ENCODE peak calls at places on chromosomes 2 and 18, in five cellular contexts. One of them, this sample, is unnamed.
A peak's percentile ranks its signal among the peaks of the same experiment; 100 is the strongest.

GRCh38 chr18:80233899-80234298 is 13.4 kb downstream of the PARD6G start:
- DNase-seq in astrocyte of the spinal cord: no peak
- DNase-seq in ovary: no peak
- DNase-seq in fibroblast of lung: no peak
- DNase-seq in cardiac muscle cell: no peak
- DNase-seq in this sample: no peak

GRCh38 chr18:58076052-58076451 is 32.0 kb downstream of the NEDD4L start:
- DNase-seq in astrocyte of the spinal cord: no peak
- DNase-seq in ovary: no peak
- DNase-seq in fibroblast of lung: peak; percentile 57
- DNase-seq in cardiac muscle cell: peak; percentile 6
- DNase-seq in this sample: no peak

GRCh38 chr2:215218587-215219577 is 80.5 kb upstream of the ABCA12 start:
- DNase-seq in astrocyte of the spinal cord: no peak
- DNase-seq in ovary: no peak
- DNase-seq in fibroblast of lung: no peak
- DNase-seq in cardiac muscle cell: peak; percentile 71
- DNase-seq in this sample: no peak

GRCh38 chr2:15169326-15170038 is 391.7 kb downstream of the NBAS start:
- DNase-seq in astrocyte of the spinal cord: peak; percentile 91
- DNase-seq in ovary: no peak
- DNase-seq in fibroblast of lung: peak; percentile 98
- DNase-seq in cardiac muscle cell: peak; percentile 94
- DNase-seq in this sample: peak; percentile 80

GRCh38 chr2:16537347-16537746 is 128.3 kb downstream of the CYRIA start:
- DNase-seq in astrocyte of the spinal cord: peak; percentile 14
- DNase-seq in ovary: no peak
- DNase-seq in fibroblast of lung: peak; percentile 15
- DNase-seq in cardiac muscle cell: no peak
- DNase-seq in this sample: no peak

GRCh38 chr2:206962966-206963365 is 23.6 kb downstream of the CPO start:
- DNase-seq in astrocyte of the spinal cord: no peak
- DNase-seq in ovary: no peak
- DNase-seq in fibroblast of lung: no peak
- DNase-seq in cardiac muscle cell: no peak
- DNase-seq in this sample: no peak

GRCh38 chr2:27212626-27213471 is 781 bp upstream of the SLC5A6 start:
- DNase-seq in astrocyte of the spinal cord: peak; percentile 68
- DNase-seq in ovary: no peak
- DNase-seq in fibroblast of lung: peak; percentile 76
- DNase-seq in cardiac muscle cell: peak; percentile 72
- DNase-seq in this sample: peak; percentile 39

GRCh38 chr2:202808754-202809153 is 62.8 kb downstream of the ICA1L start:
- DNase-seq in astrocyte of the spinal cord: no peak
- DNase-seq in ovary: no peak
- DNase-seq in fibroblast of lung: no peak
- DNase-seq in cardiac muscle cell: no peak
- DNase-seq in this sample: no peak

GRCh38 chr2:44774826-44775492 is 166.5 kb upstream of the SIX3 start:
- DNase-seq in astrocyte of the spinal cord: no peak
- DNase-seq in ovary: no peak
- DNase-seq in fibroblast of lung: no peak
- DNase-seq in cardiac muscle cell: no peak
- DNase-seq in this sample: no peak

GRCh38 chr2:68225119-68225632 is 27.2 kb downstream of the PPP3R1 start:
- DNase-seq in astrocyte of the spinal cord: no peak
- DNase-seq in ovary: no peak
- DNase-seq in fibroblast of lung: no peak
- DNase-seq in cardiac muscle cell: peak; percentile 53
- DNase-seq in this sample: no peak

GRCh38 chr2:152743004-152743403 is 24.6 kb downstream of the ARL6IP6 start:
- DNase-seq in astrocyte of the spinal cord: no peak
- DNase-seq in ovary: no peak
- DNase-seq in fibroblast of lung: no peak
- DNase-seq in cardiac muscle cell: peak; percentile 16
- DNase-seq in this sample: no peak

GRCh38 chr2:176534798-176535479 is 265.7 kb downstream of the MTX2 start:
- DNase-seq in astrocyte of the spinal cord: peak; percentile 61
- DNase-seq in ovary: no peak
- DNase-seq in fibroblast of lung: peak; percentile 82
- DNase-seq in cardiac muscle cell: peak; percentile 33
- DNase-seq in this sample: no peak

GRCh38 chr2:144524190-144524957 is 4.5 kb upstream of the ZEB2 start:
- DNase-seq in astrocyte of the spinal cord: peak; percentile 32
- DNase-seq in ovary: peak; percentile 80
- DNase-seq in fibroblast of lung: peak; percentile 20
- DNase-seq in cardiac muscle cell: peak; percentile 77
- DNase-seq in this sample: no peak

GRCh38 chr2:11498543-11499034 is 32.6 kb upstream of the E2F6 start:
- DNase-seq in astrocyte of the spinal cord: no peak
- DNase-seq in ovary: peak; percentile 77
- DNase-seq in fibroblast of lung: no peak
- DNase-seq in cardiac muscle cell: no peak
- DNase-seq in this sample: no peak

GRCh38 chr2:238168196-238168815 is 9.5 kb downstream of the ERFE start:
- DNase-seq in astrocyte of the spinal cord: no peak
- DNase-seq in ovary: no peak
- DNase-seq in fibroblast of lung: no peak
- DNase-seq in cardiac muscle cell: no peak
- DNase-seq in this sample: no peak

GRCh38 chr2:238171575-238172187 is 12.9 kb downstream of the ERFE start:
- DNase-seq in astrocyte of the spinal cord: no peak
- DNase-seq in ovary: no peak
- DNase-seq in fibroblast of lung: no peak
- DNase-seq in cardiac muscle cell: no peak
- DNase-seq in this sample: no peak

GRCh38 chr2:238170386-238171071 is 11.8 kb downstream of the ERFE start:
- DNase-seq in astrocyte of the spinal cord: no peak
- DNase-seq in ovary: no peak
- DNase-seq in fibroblast of lung: peak; percentile 11
- DNase-seq in cardiac muscle cell: no peak
- DNase-seq in this sample: no peak

GRCh38 chr2:238169021-238169707 is 10.4 kb downstream of the ERFE start:
- DNase-seq in astrocyte of the spinal cord: peak; percentile 96
- DNase-seq in ovary: no peak
- DNase-seq in fibroblast of lung: peak; percentile 93
- DNase-seq in cardiac muscle cell: peak; percentile 95
- DNase-seq in this sample: peak; percentile 92

DNA sequence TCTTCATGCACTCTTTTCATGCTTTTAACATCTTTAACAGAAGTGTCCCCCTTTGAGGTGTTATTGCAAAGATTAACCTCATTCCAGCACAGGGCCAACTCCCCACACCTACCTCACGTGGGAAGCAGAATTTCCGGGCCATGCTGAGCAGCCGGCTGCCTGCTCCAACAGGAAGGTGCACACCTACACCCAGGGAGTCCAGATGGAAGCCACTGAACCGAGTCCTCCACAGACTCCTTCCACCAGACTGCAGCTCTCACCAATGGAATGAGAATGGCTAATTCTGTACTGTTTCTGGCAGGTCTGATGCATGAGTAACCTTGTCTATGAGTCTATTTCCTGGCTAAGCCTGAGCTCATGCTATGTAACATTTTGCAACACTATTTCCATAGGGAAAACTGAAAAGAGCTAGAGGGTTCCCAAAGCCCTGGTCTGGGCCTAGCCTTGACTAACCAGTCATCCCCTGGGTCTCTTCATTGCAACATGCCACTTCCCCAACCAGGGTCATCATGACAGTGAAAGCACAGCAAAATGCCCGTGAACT is 11.0 kb downstream of the ERFE start:
- DNase-seq in astrocyte of the spinal cord: peak; percentile 94
- DNase-seq in ovary: no peak
- DNase-seq in fibroblast of lung: peak; percentile 97
- DNase-seq in cardiac muscle cell: peak; percentile 97
- DNase-seq in this sample: peak; percentile 80
- H3K4me3 ChIP-seq in astrocyte of the spinal cord: no peak overlapping the region
- H3K4me3 ChIP-seq in ovary: no peak overlapping the region
- H3K4me3 ChIP-seq in fibroblast of lung: no peak overlapping the region
- H3K4me3 ChIP-seq in cardiac muscle cell: no peak overlapping the region
- H3K4me3 ChIP-seq in this sample: no peak overlapping the region

GRCh38 chr2:42448163-42448562 is 45.6 kb downstream of the KCNG3 start:
- DNase-seq in astrocyte of the spinal cord: no peak
- DNase-seq in ovary: no peak
- DNase-seq in fibroblast of lung: no peak
- DNase-seq in cardiac muscle cell: no peak
- DNase-seq in this sample: no peak

GRCh38 chr2:42438685-42439084 is 55.1 kb downstream of the KCNG3 start:
- DNase-seq in astrocyte of the spinal cord: no peak
- DNase-seq in ovary: no peak
- DNase-seq in fibroblast of lung: no peak
- DNase-seq in cardiac muscle cell: no peak
- DNase-seq in this sample: no peak

GRCh38 chr2:42446503-42447271 is 47.1 kb downstream of the KCNG3 start:
- DNase-seq in astrocyte of the spinal cord: no peak
- DNase-seq in ovary: no peak
- DNase-seq in fibroblast of lung: peak; percentile 39
- DNase-seq in cardiac muscle cell: no peak
- DNase-seq in this sample: no peak

GRCh38 chr2:42442774-42443173 is 51.0 kb downstream of the KCNG3 start:
- DNase-seq in astrocyte of the spinal cord: no peak
- DNase-seq in ovary: no peak
- DNase-seq in fibroblast of lung: no peak
- DNase-seq in cardiac muscle cell: no peak
- DNase-seq in this sample: no peak

GRCh38 chr2:42443980-42444379 is 49.8 kb downstream of the KCNG3 start:
- DNase-seq in astrocyte of the spinal cord: no peak
- DNase-seq in ovary: no peak
- DNase-seq in fibroblast of lung: peak; percentile 8
- DNase-seq in cardiac muscle cell: no peak
- DNase-seq in this sample: no peak
- TF ChIP-seq CTCF in astrocyte of the spinal cord: no peak
- TF ChIP-seq CTCF in ovary: no peak
- TF ChIP-seq CTCF in fibroblast of lung: no peak
- TF ChIP-seq CTCF in cardiac muscle cell: no peak
- TF ChIP-seq CTCF in this sample: no peak

DNA sequence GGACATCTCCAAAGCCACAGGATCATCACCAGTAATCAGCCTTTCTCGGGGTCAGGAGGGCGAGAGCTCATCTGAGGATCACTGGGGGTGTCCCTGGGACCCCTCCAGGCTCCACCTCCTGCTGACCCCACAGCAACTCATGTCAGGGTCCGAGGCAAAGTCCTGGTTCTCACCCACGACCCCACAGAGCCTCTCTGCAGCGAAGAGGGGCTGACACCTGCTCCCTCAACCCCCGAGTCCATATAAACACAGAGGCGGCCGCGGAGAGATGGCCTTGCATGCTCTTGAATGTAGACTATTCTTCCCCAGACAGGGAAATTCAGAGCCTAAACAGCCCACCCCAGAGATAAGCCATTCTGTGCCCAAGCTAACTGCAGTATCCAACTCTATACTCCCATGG is 29.9 kb downstream of the HS6ST1 start:
- DNase-seq in astrocyte of the spinal cord: no peak
- DNase-seq in ovary: peak; percentile 9
- DNase-seq in fibroblast of lung: no peak
- DNase-seq in cardiac muscle cell: no peak
- DNase-seq in this sample: no peak
- H3K4me3 ChIP-seq in astrocyte of the spinal cord: no peak overlapping the region
- H3K4me3 ChIP-seq in ovary: no peak overlapping the region
- H3K4me3 ChIP-seq in fibroblast of lung: no peak overlapping the region
- H3K4me3 ChIP-seq in cardiac muscle cell: no peak overlapping the region
- H3K4me3 ChIP-seq in this sample: no peak overlapping the region

DNA sequence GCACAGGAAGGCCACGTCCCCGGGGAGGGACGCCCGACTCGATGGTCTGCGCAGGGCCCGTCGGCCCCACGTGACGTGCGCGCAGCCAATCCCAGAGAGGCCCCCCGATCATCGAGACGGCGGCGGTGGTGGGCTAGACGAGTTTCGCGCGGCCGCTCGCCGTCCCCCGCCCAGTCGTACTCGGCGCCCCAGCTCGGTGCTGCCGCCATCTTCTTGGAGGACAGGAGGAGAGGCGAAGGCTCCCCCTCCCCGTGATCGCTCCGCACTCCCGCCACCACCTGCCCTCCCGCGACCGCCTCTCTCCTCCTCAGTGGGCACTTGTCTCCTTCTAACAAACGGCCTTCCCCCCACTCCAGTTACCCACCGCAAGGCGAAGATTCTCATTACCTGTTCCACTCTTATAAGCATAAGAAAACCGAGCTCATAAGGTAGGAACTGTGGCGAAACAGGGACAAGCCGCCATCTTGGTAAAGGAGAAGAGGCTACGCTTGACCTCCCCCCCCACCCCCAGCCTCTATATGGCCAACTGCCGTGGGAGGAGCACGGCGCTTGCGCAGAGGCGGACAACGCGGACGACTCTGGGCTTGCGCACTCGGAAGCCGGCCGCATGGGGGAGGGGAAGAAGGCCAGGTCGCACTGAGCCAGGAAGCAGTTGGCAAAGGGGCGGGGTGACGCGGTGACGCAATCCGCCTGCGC is at the start of gene HDLBP:
- DNase-seq in astrocyte of the spinal cord: peak; percentile 100
- DNase-seq in ovary: peak; percentile 100
- DNase-seq in fibroblast of lung: peak; percentile 97
- DNase-seq in cardiac muscle cell: peak; percentile 100
- DNase-seq in this sample: peak; percentile 96
- TF ChIP-seq CTCF in astrocyte of the spinal cord: peak; percentile 40
- TF ChIP-seq CTCF in ovary: peak; percentile 15
- TF ChIP-seq CTCF in fibroblast of lung: no peak
- TF ChIP-seq CTCF in cardiac muscle cell: peak; percentile 25
- TF ChIP-seq CTCF in this sample: no peak

DNA sequence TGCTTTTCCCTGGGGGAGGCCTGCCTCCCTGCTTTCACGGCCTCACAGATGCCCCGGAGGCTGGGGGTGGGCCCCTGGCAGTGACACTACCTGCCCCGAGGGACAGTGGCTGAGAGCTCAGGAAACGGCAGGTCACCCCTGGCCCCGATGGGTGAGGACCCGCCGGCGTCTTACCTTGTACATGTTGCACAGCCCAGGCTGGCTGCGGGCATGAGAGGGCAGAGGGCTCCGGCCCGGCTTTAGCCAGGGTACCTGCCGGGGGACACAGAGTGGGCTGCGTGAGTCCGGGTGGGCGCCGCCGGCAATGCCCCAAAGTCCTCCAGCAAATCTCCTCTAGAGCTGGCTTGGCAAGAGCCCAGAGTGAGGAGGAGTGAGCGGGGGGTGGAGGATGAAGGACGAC is 122.9 kb downstream of the MBP start:
- DNase-seq in astrocyte of the spinal cord: no peak
- DNase-seq in ovary: no peak
- DNase-seq in fibroblast of lung: no peak
- DNase-seq in cardiac muscle cell: no peak
- DNase-seq in this sample: no peak
- H3K4me3 ChIP-seq in astrocyte of the spinal cord: no peak overlapping the region
- H3K4me3 ChIP-seq in ovary: no peak overlapping the region
- H3K4me3 ChIP-seq in fibroblast of lung: no peak overlapping the region
- H3K4me3 ChIP-seq in cardiac muscle cell: no peak overlapping the region
- H3K4me3 ChIP-seq in this sample: no peak overlapping the region

GRCh38 chr2:54755641-54756326 is 32.3 kb downstream of the EML6 start:
- DNase-seq in astrocyte of the spinal cord: no peak
- DNase-seq in ovary: no peak
- DNase-seq in fibroblast of lung: no peak
- DNase-seq in cardiac muscle cell: no peak
- DNase-seq in this sample: no peak
- TF ChIP-seq CTCF in astrocyte of the spinal cord: no peak
- TF ChIP-seq CTCF in ovary: no peak
- TF ChIP-seq CTCF in fibroblast of lung: no peak
- TF ChIP-seq CTCF in cardiac muscle cell: no peak
- TF ChIP-seq CTCF in this sample: no peak